ENCODE peak calls at places on chromosomes 7 and 10, in six cellular contexts. V is tibial nerve, K is K562, M is brain microvascular endothelial cell, P is OCI-LY7, R is ovary. N is an unnamed sample.

GRCh38 chr10:14695833-14696232 is 78.9 kb downstream of the FAM107B start:
- DNase-seq in V (no peak), K (no peak), M (no peak), P (peak), R (no peak), N (no peak)

GRCh38 chr10:32985341-32985764 is 27.3 kb upstream of the ITGB1 start:
- DNase-seq in V (no peak), K (no peak), M (no peak), P (no peak), R (no peak), N (no peak)

GRCh38 chr10:49179699-49180511 is 8.3 kb downstream of the TMEM273 start:
- DNase-seq in V (no peak), K (peak), M (no peak), P (no peak), R (no peak), N (no peak)

GRCh38 chr10:69801434-69802315 is at the start of gene COL13A1:
- DNase-seq in V (no peak), K (no peak), M (peak), P (no peak), R (peak), N (peak)

GRCh38 chr10:79022565-79023488 is 45.9 kb upstream of the ZMIZ1 start:
- DNase-seq in V (no peak), K (peak), M (no peak), P (peak), R (peak), N (peak)

GRCh38 chr10:124734311-124735166 is 9.6 kb downstream of the FAM53B start:
- DNase-seq in V (no peak), K (no peak), M (no peak), P (no peak), R (no peak), N (no peak)

GRCh38 chr7:128961030-128961659 is 23.4 kb downstream of the IRF5 start:
- DNase-seq in V (no peak), K (no peak), M (no peak), P (no peak), R (no peak), N (no peak)

GRCh38 chr10:65950075-65950474 is 975.8 kb upstream of the LRRTM3 start:
- DNase-seq in V (no peak), K (no peak), M (peak), P (no peak), R (no peak), N (peak)

GRCh38 chr7:79822620-79823240 is 311.9 kb upstream of the GNAI1 start:
- DNase-seq in V (no peak), K (no peak), M (no peak), P (no peak), R (no peak), N (no peak)

GRCh38 chr10:121531830-121532178 is 66.4 kb downstream of the FGFR2 start:
- DNase-seq in V (no peak), K (no peak), M (no peak), P (no peak), R (no peak), N (no peak)

GRCh38 chr7:41885748-41886147 is 182.9 kb upstream of the INHBA start:
- DNase-seq in V (no peak), K (no peak), M (no peak), P (no peak), R (no peak), N (no peak)

GRCh38 chr10:92847185-92847864 is 995 bp upstream of the EXOC6 start:
- DNase-seq in V (no peak), K (no peak), M (peak), P (no peak), R (no peak), N (no peak)

GRCh38 chr7:80218723-80219122 is 84.1 kb downstream of the GNAI1 start:
- DNase-seq in V (no peak), K (no peak), M (peak), P (no peak), R (no peak), N (peak)

GRCh38 chr10:103765168-103765567 is 90.2 kb downstream of the SH3PXD2A start:
- DNase-seq in V (no peak), K (no peak), M (peak), P (no peak), R (no peak), N (no peak)

GRCh38 chr10:3494131-3494878 is 290.7 kb downstream of the KLF6 start:
- DNase-seq in V (no peak), K (no peak), M (peak), P (no peak), R (peak), N (no peak)

GRCh38 chr7:10225265-10225664 is 748.4 kb upstream of the PHF14 start:
- DNase-seq in V (no peak), K (no peak), M (no peak), P (no peak), R (no peak), N (no peak)

GRCh38 chr7:22305706-22306105 is 51.2 kb downstream of the RAPGEF5 start:
- DNase-seq in V (no peak), K (no peak), M (no peak), P (no peak), R (no peak), N (no peak)

GRCh38 chr10:124721295-124722052 is 22.7 kb downstream of the FAM53B start:
- DNase-seq in V (no peak), K (no peak), M (no peak), P (no peak), R (peak), N (no peak)

GRCh38 chr7:130486963-130487324 is 4.9 kb upstream of the MEST start:
- DNase-seq in V (no peak), K (no peak), M (no peak), P (no peak), R (no peak), N (peak)
- H3K27ac ChIP-seq in V (peak), K (no peak), M (no peak), P (no peak), R (peak), N (no peak)

GRCh38 chr10:86661161-86662025 is 6.9 kb upstream of the LDB3 start:
- DNase-seq in V (no peak), K (no peak), M (peak), P (no peak), R (peak), N (peak)
- TF ChIP-seq CTCF in V (no peak), K (no peak), M (no peak), P (no peak), R (no peak), N (no peak)

GRCh38 chr7:39749177-39749576 is 125.8 kb downstream of the RALA start:
- DNase-seq in V (no peak), K (no peak), M (peak), P (no peak), R (no peak), N (no peak)

GRCh38 chr7:39745320-39745719 is 121.9 kb downstream of the RALA start:
- DNase-seq in V (no peak), K (no peak), M (no peak), P (no peak), R (no peak), N (no peak)

GRCh38 chr7:39749717-39750116 is 126.3 kb downstream of the RALA start:
- DNase-seq in V (no peak), K (no peak), M (no peak), P (no peak), R (no peak), N (no peak)

GRCh38 chr7:39744620-39745019 is 121.2 kb downstream of the RALA start:
- DNase-seq in V (no peak), K (no peak), M (no peak), P (no peak), R (no peak), N (no peak)

GRCh38 chr7:39746162-39746782 is 122.9 kb downstream of the RALA start:
- DNase-seq in V (peak), K (peak), M (peak), P (peak), R (peak), N (peak)
- H3K27ac ChIP-seq in V (no peak), K (no peak), M (no peak), P (no peak), R (no peak), N (peak)

DNA sequence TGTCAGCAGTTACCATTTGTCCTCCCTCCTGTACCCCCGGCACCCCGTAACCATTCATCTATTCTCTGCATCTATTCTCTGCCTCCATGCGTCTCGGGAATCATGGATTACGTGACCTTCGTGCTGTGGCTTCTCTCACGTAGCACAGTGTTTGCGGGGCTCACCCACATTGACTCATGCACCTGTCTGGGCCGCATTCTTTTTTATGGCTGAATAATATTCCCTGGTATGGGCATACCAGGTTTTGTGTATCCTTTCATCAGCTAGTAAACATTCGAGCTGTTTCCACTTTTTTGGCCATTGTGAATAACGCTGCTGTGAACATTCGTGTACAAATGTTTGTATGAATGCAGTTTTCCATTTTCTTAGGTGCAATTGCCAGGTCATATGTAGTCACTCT is 17.7 kb downstream of the CUX1 start:
- DNase-seq in V (no peak), K (no peak), M (no peak), P (no peak), R (no peak), N (no peak)
- TF ChIP-seq CTCF in V (no peak), K (no peak), M (no peak), P (no peak), R (no peak), N (no peak)

GRCh38 chr7:35418716-35419425 is 165.0 kb upstream of the TBX20 start:
- DNase-seq in V (no peak), K (no peak), M (no peak), P (no peak), R (no peak), N (no peak)
- H3K27ac ChIP-seq in V (no peak), K (no peak), M (no peak), P (no peak), R (no peak), N (no peak)

DNA sequence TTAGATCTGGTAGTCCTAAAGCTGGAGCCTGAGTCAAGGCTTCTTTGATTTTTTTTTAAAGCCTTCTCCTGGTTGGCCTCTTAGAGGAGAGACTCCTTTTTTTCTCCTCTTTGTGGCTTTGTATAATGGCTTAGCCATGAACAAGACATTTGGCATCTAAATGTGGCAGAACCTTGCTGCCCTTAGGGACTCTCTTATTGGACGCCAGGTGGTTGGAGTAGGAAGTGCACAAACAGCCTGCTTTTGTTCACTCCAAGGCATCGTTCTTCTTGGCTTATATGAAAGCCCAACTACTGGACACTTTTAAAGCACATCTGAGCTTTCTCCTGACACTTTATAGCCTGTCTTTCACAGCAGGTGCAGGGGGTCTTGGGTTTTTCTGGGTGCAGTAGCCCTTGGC is 25.0 kb downstream of the ZPBP start:
- DNase-seq in V (no peak), K (no peak), M (no peak), P (peak), R (no peak), N (peak)
- TF ChIP-seq CTCF in V (no peak), K (no peak), M (no peak), P (peak), R (peak), N (peak)

GRCh38 chr7:140019606-140020005 is 43.1 kb downstream of the PARP12 start:
- DNase-seq in V (no peak), K (no peak), M (no peak), P (no peak), R (no peak), N (no peak)

GRCh38 chr7:140017543-140017942 is 45.2 kb downstream of the PARP12 start:
- DNase-seq in V (no peak), K (no peak), M (no peak), P (no peak), R (no peak), N (no peak)

GRCh38 chr7:140019172-140019571 is 43.6 kb downstream of the PARP12 start:
- DNase-seq in V (no peak), K (no peak), M (no peak), P (no peak), R (no peak), N (no peak)

GRCh38 chr7:140017034-140017433 is 45.7 kb downstream of the PARP12 start:
- DNase-seq in V (no peak), K (no peak), M (no peak), P (no peak), R (no peak), N (no peak)

GRCh38 chr7:140018125-140019043 is 44.4 kb downstream of the PARP12 start:
- DNase-seq in V (no peak), K (no peak), M (no peak), P (no peak), R (no peak), N (no peak)
- H3K27ac ChIP-seq in V (no peak), K (no peak), M (no peak), P (no peak), R (no peak), N (no peak)

DNA sequence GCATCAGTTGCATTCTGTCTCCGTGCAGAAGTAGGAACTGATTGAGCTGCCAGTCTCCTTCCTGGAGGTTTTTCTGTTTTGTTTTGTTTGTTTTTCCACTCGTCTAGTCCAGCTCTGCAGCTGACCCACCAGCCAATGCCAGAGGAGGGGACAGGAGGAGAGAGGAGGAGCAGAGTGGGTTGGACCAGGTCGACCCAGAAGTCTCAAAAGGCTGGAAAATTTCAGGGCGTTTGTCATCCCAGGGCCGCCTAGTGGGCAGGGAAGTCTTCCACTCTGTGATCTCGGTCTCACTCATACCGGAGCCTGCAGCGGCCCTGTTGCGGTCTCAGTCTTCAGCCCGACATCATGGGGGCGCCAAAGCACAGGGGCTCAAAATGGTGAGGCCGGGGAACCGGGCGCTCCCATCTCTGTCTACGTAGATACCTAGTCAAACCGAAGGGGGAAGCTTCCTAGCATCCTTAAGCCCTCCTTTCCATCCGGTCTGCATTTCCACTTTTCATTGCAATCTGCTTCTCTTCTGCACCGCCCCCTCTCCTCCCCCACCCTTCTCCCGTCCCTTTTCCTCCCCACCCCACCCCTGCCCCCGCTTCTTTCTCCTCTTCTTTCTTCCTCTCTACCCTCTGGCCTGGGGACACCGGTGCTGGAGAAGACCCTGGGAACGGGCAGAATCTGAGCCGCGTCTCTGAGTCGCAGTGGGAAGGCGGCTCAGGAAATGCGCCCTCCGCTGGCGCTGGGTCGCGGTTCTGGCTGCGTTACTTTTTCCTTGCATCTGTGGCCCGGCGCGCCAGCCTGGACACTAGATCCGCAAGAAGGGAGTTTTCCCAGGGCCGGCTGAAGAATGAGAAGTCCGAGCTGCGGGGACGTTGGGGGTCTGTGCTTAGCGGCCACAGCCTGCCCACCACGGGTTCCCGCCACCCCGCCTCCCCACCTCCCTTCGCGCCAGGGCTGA is 16.2 kb upstream of the PAX2 start:
- DNase-seq in V (no peak), K (peak), M (no peak), P (peak), R (no peak), N (no peak)
- TF ChIP-seq CTCF in V (no peak), K (peak), M (peak), P (peak), R (no peak), N (peak)

GRCh38 chr7:88151119-88151790 is 68.6 kb downstream of the SRI start:
- DNase-seq in V (no peak), K (no peak), M (no peak), P (no peak), R (no peak), N (no peak)

GRCh38 chr7:88150018-88150417 is 69.8 kb downstream of the SRI start:
- DNase-seq in V (no peak), K (no peak), M (no peak), P (no peak), R (no peak), N (no peak)

GRCh38 chr7:88146611-88147010 is 73.2 kb downstream of the SRI start:
- DNase-seq in V (no peak), K (no peak), M (no peak), P (no peak), R (no peak), N (no peak)

GRCh38 chr7:88147341-88147740 is 72.5 kb downstream of the SRI start:
- DNase-seq in V (no peak), K (no peak), M (no peak), P (no peak), R (no peak), N (no peak)

DNA sequence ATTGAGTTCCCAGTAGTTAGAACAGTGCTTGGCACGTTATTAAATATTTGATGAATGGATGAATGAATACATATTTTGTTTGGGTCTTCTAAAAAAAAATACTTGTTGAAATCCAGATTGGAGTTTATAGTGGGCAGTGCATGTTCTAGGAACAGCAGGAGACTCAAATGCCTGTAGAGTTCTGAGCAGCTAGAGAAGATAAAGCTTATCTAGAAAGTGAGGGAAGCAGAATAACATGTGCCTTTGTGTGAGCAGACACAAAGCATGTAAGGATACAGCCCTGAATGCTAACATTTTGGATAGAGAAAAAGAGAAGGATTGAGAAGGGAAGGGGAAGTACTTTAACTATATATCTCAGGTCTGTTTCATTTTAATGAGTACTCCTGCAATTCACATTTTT is 71.9 kb downstream of the SRI start:
- DNase-seq in V (no peak), K (no peak), M (no peak), P (no peak), R (no peak), N (no peak)
- H3K27ac ChIP-seq in V (no peak), K (no peak), M (no peak), P (no peak), R (no peak), N (no peak)

GRCh38 chr7:92602352-92603088 is 12.3 kb upstream of the FAM133B start:
- DNase-seq in V (no peak), K (no peak), M (no peak), P (no peak), R (no peak), N (no peak)
- TF ChIP-seq CTCF in V (no peak), K (no peak), M (no peak), P (no peak), R (no peak), N (no peak)